ENCODE peak calls at places on chromosomes 12 and 14, in four cellular contexts. One of them, this sample, is unnamed.
A peak's percentile ranks its signal among the peaks of the same experiment; 100 is the strongest.

GRCh38 chr14:67464377-67464776 is 24.1 kb downstream of the TMEM229B start:
- ATAC-seq in HepG2: no peak
- ATAC-seq in GM12878: no peak
- ATAC-seq in HCT116: no peak
- ATAC-seq in this sample: no peak

GRCh38 chr12:82803201-82803600 is 116.5 kb downstream of the TMTC2 start:
- ATAC-seq in HepG2: no peak
- ATAC-seq in GM12878: no peak
- ATAC-seq in HCT116: no peak
- ATAC-seq in this sample: no peak

GRCh38 chr12:51823875-51824565 is 24.5 kb downstream of the FIGNL2 start:
- ATAC-seq in HepG2: peak; percentile 84
- ATAC-seq in GM12878: no peak
- ATAC-seq in HCT116: peak; percentile 67
- ATAC-seq in this sample: no peak

GRCh38 chr12:49910331-49911212 is 6.9 kb upstream of the FAIM2 start:
- ATAC-seq in HepG2: peak; percentile 21
- ATAC-seq in GM12878: no peak
- ATAC-seq in HCT116: no peak
- ATAC-seq in this sample: no peak

GRCh38 chr12:43766291-43766690 is 7.5 kb downstream of the IRAK4 start:
- ATAC-seq in HepG2: no peak
- ATAC-seq in GM12878: no peak
- ATAC-seq in HCT116: no peak
- ATAC-seq in this sample: no peak

GRCh38 chr12:93536766-93537515 is 35.5 kb upstream of the SOCS2 start:
- ATAC-seq in HepG2: no peak
- ATAC-seq in GM12878: peak; percentile 82
- ATAC-seq in HCT116: no peak
- ATAC-seq in this sample: no peak

GRCh38 chr14:81517798-81518398 is 15.8 kb downstream of the SEL1L start:
- ATAC-seq in HepG2: peak; percentile 78
- ATAC-seq in GM12878: no peak
- ATAC-seq in HCT116: no peak
- ATAC-seq in this sample: peak; percentile 90

GRCh38 chr14:78848234-78848820 is 678.2 kb downstream of the NRXN3 start:
- ATAC-seq in HepG2: peak; percentile 91
- ATAC-seq in GM12878: peak; percentile 94
- ATAC-seq in HCT116: peak; percentile 72
- ATAC-seq in this sample: no peak

GRCh38 chr14:105330491-105330895 is 15.9 kb downstream of the PACS2 start:
- ATAC-seq in HepG2: no peak
- ATAC-seq in GM12878: peak; percentile 43
- ATAC-seq in HCT116: peak; percentile 60
- ATAC-seq in this sample: peak; percentile 44

GRCh38 chr14:73752297-73752992 is 38.3 kb upstream of the PNMA1 start:
- ATAC-seq in HepG2: peak; percentile 2
- ATAC-seq in GM12878: peak; percentile 52
- ATAC-seq in HCT116: peak; percentile 67
- ATAC-seq in this sample: peak; percentile 58

GRCh38 chr12:77685112-77685511 is 145.6 kb upstream of the NAV3 start:
- ATAC-seq in HepG2: peak; percentile 74
- ATAC-seq in GM12878: peak; percentile 83
- ATAC-seq in HCT116: peak; percentile 94
- ATAC-seq in this sample: no peak

GRCh38 chr12:121033625-121034349 is 5.3 kb downstream of the OASL start:
- ATAC-seq in HepG2: no peak
- ATAC-seq in GM12878: peak; percentile 69
- ATAC-seq in HCT116: peak; percentile 49
- ATAC-seq in this sample: no peak

GRCh38 chr12:94545937-94546771 is 86.5 kb upstream of the CEP83 start:
- ATAC-seq in HepG2: peak; percentile 97
- ATAC-seq in GM12878: peak; percentile 98
- ATAC-seq in HCT116: peak; percentile 98
- ATAC-seq in this sample: peak; percentile 85

GRCh38 chr14:99273025-99273723 is 1.2 kb upstream of the BCL11B start:
- ATAC-seq in HepG2: peak; percentile 57
- ATAC-seq in GM12878: no peak
- ATAC-seq in HCT116: no peak
- ATAC-seq in this sample: no peak

GRCh38 chr12:54054442-54055332 is 1.1 kb downstream of the HOXC4 start:
- ATAC-seq in HepG2: no peak
- ATAC-seq in GM12878: peak; percentile 1
- ATAC-seq in HCT116: no peak
- ATAC-seq in this sample: peak; percentile 3

DNA sequence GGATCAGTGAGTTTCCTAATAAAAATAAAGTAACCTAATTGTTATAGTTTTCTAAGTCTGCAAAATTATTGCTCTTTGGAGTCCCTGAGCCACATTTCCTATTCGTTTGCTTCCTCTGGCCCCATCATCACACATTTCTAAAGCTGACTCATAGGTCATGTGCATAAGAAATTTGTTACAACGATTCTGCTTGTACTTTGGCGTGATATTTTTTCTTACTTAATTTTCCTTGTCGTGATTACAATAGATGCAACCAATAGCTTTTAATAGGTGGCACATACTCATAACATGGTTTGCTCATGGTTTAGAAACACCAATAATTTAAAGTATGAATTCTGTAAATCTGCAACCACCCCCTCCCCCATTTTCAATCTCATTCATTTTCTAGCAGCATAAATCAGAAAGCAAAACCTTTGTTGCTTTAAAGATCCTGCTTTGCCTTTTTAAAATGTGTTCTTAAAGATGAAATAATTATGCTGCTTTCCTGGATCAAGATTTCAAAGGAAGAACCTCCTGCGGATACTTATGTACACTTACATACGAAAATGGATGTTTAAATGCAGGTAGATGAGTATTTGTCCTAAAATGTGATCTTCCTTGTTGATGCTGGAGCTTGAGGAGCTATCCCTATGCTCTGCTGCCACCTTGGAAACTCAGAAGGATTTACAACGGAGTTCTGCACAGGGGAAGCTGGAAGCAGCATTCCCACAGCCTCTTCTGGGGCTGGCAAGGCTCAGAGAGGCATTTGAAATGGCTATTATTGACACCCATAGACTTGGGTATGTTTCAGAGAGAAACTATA is 1.7 kb upstream of the FLRT2 start:
- ATAC-seq in HepG2: peak; percentile 84
- ATAC-seq in GM12878: no peak
- ATAC-seq in HCT116: no peak
- ATAC-seq in this sample: no peak
- TF ChIP-seq CTCF in HepG2: peak; percentile 73
- TF ChIP-seq CTCF in GM12878: no peak
- TF ChIP-seq CTCF in HCT116: no peak
- TF ChIP-seq CTCF in this sample: peak; percentile 17

DNA sequence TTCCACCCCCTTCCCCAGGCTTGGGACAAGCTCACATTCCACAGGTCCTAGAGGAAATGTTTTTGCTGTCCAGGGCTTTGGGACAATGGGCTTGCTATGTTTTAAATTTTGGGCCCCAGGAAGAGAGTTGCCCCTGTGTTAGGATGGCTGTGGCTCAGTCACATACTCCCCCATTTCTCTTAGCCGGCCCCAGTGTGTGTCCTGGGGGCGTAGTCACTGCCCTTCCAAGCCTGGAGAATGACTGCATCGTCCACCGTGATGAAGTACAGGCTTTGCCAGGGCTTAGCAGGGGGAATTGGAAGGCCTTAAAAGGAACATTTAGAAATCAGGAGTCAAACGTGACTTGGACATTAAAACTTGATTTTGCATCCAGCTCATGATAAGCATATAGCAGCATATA is 293.6 kb downstream of the CACNA1C start:
- ATAC-seq in HepG2: no peak
- ATAC-seq in GM12878: no peak
- ATAC-seq in HCT116: no peak
- ATAC-seq in this sample: no peak
- TF ChIP-seq POLR2AphosphoS5 in HepG2: no peak
- TF ChIP-seq POLR2AphosphoS5 in GM12878: no peak
- TF ChIP-seq POLR2AphosphoS5 in HCT116: no peak
- TF ChIP-seq POLR2AphosphoS5 in this sample: peak; percentile 63

GRCh38 chr12:108788076-108788782 is 56.9 kb upstream of the CORO1C start:
- ATAC-seq in HepG2: no peak
- ATAC-seq in GM12878: no peak
- ATAC-seq in HCT116: no peak
- ATAC-seq in this sample: peak; percentile 67
- H3K36me3 ChIP-seq in HepG2: peaks cover 25% of the 10 kb centered on the region
- H3K36me3 ChIP-seq in GM12878: peaks cover 19% of the 10 kb centered on the region
- H3K36me3 ChIP-seq in HCT116: peaks cover 45% of the 10 kb centered on the region
- H3K36me3 ChIP-seq in this sample: peaks cover 81% of the 10 kb centered on the region

GRCh38 chr12:24560867-24561266 is 388.0 kb downstream of the BCAT1 start:
- ATAC-seq in HepG2: no peak
- ATAC-seq in GM12878: no peak
- ATAC-seq in HCT116: no peak
- ATAC-seq in this sample: no peak
- TF ChIP-seq CTCF in HepG2: no peak
- TF ChIP-seq CTCF in GM12878: no peak
- TF ChIP-seq CTCF in HCT116: no peak
- TF ChIP-seq CTCF in this sample: no peak

GRCh38 chr12:60992087-60992486 is 1268.1 kb upstream of the USP15 start:
- ATAC-seq in HepG2: no peak
- ATAC-seq in GM12878: no peak
- ATAC-seq in HCT116: no peak
- ATAC-seq in this sample: no peak

GRCh38 chr12:60995256-60995825 is 1264.9 kb upstream of the USP15 start:
- ATAC-seq in HepG2: no peak
- ATAC-seq in GM12878: no peak
- ATAC-seq in HCT116: no peak
- ATAC-seq in this sample: no peak

GRCh38 chr12:60997979-60998378 is 1262.2 kb upstream of the USP15 start:
- ATAC-seq in HepG2: no peak
- ATAC-seq in GM12878: no peak
- ATAC-seq in HCT116: no peak
- ATAC-seq in this sample: no peak
- TF ChIP-seq POLR2AphosphoS5 in HepG2: no peak
- TF ChIP-seq POLR2AphosphoS5 in GM12878: no peak
- TF ChIP-seq POLR2AphosphoS5 in HCT116: no peak
- TF ChIP-seq POLR2AphosphoS5 in this sample: no peak

GRCh38 chr12:55755246-55755645 is 12.3 kb downstream of the GDF11 start:
- ATAC-seq in HepG2: no peak
- ATAC-seq in GM12878: no peak
- ATAC-seq in HCT116: no peak
- ATAC-seq in this sample: no peak

GRCh38 chr12:55757701-55758100 is 14.8 kb downstream of the GDF11 start:
- ATAC-seq in HepG2: no peak
- ATAC-seq in GM12878: no peak
- ATAC-seq in HCT116: no peak
- ATAC-seq in this sample: no peak

GRCh38 chr12:55762646-55763045 is 19.7 kb downstream of the GDF11 start:
- ATAC-seq in HepG2: no peak
- ATAC-seq in GM12878: no peak
- ATAC-seq in HCT116: no peak
- ATAC-seq in this sample: no peak

DNA sequence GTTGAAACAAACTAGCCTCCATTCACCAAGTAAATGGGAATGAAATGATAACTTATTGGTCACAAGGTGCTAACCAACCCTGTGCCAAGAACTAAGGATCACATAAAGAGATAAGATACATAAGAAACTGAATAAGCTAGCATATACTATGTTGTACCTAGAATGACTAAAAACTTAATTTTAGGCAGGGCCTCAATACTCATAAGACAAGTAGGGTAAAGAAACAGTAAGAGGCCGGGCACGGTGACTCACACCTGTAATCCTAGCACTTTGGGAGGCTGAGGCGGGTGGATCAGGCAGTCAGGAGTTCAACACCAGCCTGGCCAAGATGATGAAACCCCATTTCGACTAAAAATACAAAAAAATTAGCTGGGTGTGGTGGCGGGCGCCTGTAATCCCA is 17.7 kb downstream of the GDF11 start:
- ATAC-seq in HepG2: no peak
- ATAC-seq in GM12878: no peak
- ATAC-seq in HCT116: no peak
- ATAC-seq in this sample: no peak
- H3K36me3 ChIP-seq in HepG2: peaks cover 70% of the 10 kb centered on the region
- H3K36me3 ChIP-seq in GM12878: peaks cover 11% of the 10 kb centered on the region
- H3K36me3 ChIP-seq in HCT116: peaks cover 34% of the 10 kb centered on the region
- H3K36me3 ChIP-seq in this sample: no peaks in the 10 kb centered on the region

DNA sequence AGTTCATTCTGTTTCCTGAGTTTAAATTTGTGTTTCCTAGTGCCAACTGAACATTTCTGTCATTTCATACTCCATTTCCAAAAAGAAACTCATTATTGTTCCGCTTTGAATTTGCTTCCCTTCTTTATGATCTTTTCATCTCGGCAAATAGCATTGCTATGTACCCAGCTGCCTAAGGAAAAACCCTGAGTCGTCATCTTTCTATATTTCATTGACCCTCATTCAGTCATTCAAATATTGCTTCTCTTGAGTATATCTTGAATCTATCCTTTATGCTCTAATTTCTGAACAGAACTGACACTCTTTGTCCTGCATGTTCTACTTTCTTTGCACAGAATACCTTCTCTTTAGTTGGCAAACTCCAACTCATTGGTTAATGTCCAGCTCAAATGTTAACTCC is 35.9 kb downstream of the ADIPOR2 start:
- ATAC-seq in HepG2: no peak
- ATAC-seq in GM12878: no peak
- ATAC-seq in HCT116: no peak
- ATAC-seq in this sample: no peak
- TF ChIP-seq CTCF in HepG2: no peak
- TF ChIP-seq CTCF in GM12878: no peak
- TF ChIP-seq CTCF in HCT116: no peak
- TF ChIP-seq CTCF in this sample: no peak